ENCODE peak calls at places on chromosomes 5 and 9, in seven cellular contexts. One of them, this sample, is unnamed.

GRCh38 chr5:44275908-44276307 is 113.3 kb downstream of the FGF10 start:
- DNase-seq in HepG2: no peak
- DNase-seq in H1: no peak
- DNase-seq in K562: no peak
- DNase-seq in SK-N-SH: no peak
- DNase-seq in GM12878: no peak
- DNase-seq in GM12891: no peak
- DNase-seq in this sample: no peak

GRCh38 chr9:96241391-96241809 is 60.6 kb downstream of the HSD17B3 start:
- DNase-seq in HepG2: no peak
- DNase-seq in H1: no peak
- DNase-seq in K562: no peak
- DNase-seq in SK-N-SH: no peak
- DNase-seq in GM12878: peak; percentile 56
- DNase-seq in GM12891: no peak
- DNase-seq in this sample: no peak

GRCh38 chr5:55480781-55481180 is 54.0 kb downstream of the PLPP1 start:
- DNase-seq in HepG2: no peak
- DNase-seq in H1: no peak
- DNase-seq in K562: no peak
- DNase-seq in SK-N-SH: no peak
- DNase-seq in GM12878: no peak
- DNase-seq in GM12891: no peak
- DNase-seq in this sample: no peak

GRCh38 chr9:96618209-96619108 is 1.2 kb downstream of the CDC14B start:
- DNase-seq in HepG2: peak; percentile 42
- DNase-seq in H1: no peak
- DNase-seq in K562: no peak
- DNase-seq in SK-N-SH: peak; percentile 63
- DNase-seq in GM12878: no peak
- DNase-seq in GM12891: no peak
- DNase-seq in this sample: no peak

GRCh38 chr9:130181645-130182044 is 9.4 kb downstream of the NCS1 start:
- DNase-seq in HepG2: no peak
- DNase-seq in H1: no peak
- DNase-seq in K562: no peak
- DNase-seq in SK-N-SH: no peak
- DNase-seq in GM12878: no peak
- DNase-seq in GM12891: no peak
- DNase-seq in this sample: no peak

GRCh38 chr5:168327019-168327421 is 35.6 kb downstream of the WWC1 start:
- DNase-seq in HepG2: no peak
- DNase-seq in H1: no peak
- DNase-seq in K562: no peak
- DNase-seq in SK-N-SH: no peak
- DNase-seq in GM12878: no peak
- DNase-seq in GM12891: no peak
- DNase-seq in this sample: no peak

GRCh38 chr5:40826778-40827478 is 8.1 kb downstream of the RPL37 start:
- DNase-seq in HepG2: no peak
- DNase-seq in H1: no peak
- DNase-seq in K562: no peak
- DNase-seq in SK-N-SH: no peak
- DNase-seq in GM12878: no peak
- DNase-seq in GM12891: no peak
- DNase-seq in this sample: no peak

GRCh38 chr5:513216-514100 is 10.8 kb downstream of the SLC9A3 start:
- DNase-seq in HepG2: no peak
- DNase-seq in H1: no peak
- DNase-seq in K562: no peak
- DNase-seq in SK-N-SH: no peak
- DNase-seq in GM12878: no peak
- DNase-seq in GM12891: no peak
- DNase-seq in this sample: no peak

GRCh38 chr5:1570975-1571374 is 47.2 kb upstream of the LPCAT1 start:
- DNase-seq in HepG2: peak; percentile 27
- DNase-seq in H1: no peak
- DNase-seq in K562: no peak
- DNase-seq in SK-N-SH: no peak
- DNase-seq in GM12878: no peak
- DNase-seq in GM12891: no peak
- DNase-seq in this sample: no peak

GRCh38 chr9:115423646-115424045 is 305.7 kb upstream of the TNC start:
- DNase-seq in HepG2: no peak
- DNase-seq in H1: no peak
- DNase-seq in K562: no peak
- DNase-seq in SK-N-SH: no peak
- DNase-seq in GM12878: no peak
- DNase-seq in GM12891: no peak
- DNase-seq in this sample: no peak

GRCh38 chr5:39333104-39333503 is 31.2 kb downstream of the C9 start:
- DNase-seq in HepG2: no peak
- DNase-seq in H1: no peak
- DNase-seq in K562: peak; percentile 3
- DNase-seq in SK-N-SH: no peak
- DNase-seq in GM12878: no peak
- DNase-seq in GM12891: no peak
- DNase-seq in this sample: no peak

GRCh38 chr5:1005904-1006655 is 2.5 kb upstream of the NKD2 start:
- DNase-seq in HepG2: no peak
- DNase-seq in H1: no peak
- DNase-seq in K562: no peak
- DNase-seq in SK-N-SH: no peak
- DNase-seq in GM12878: no peak
- DNase-seq in GM12891: no peak
- DNase-seq in this sample: no peak

GRCh38 chr5:170247363-170247762 is 14.6 kb downstream of the C5orf58 start:
- DNase-seq in HepG2: no peak
- DNase-seq in H1: no peak
- DNase-seq in K562: no peak
- DNase-seq in SK-N-SH: no peak
- DNase-seq in GM12878: no peak
- DNase-seq in GM12891: no peak
- DNase-seq in this sample: no peak

GRCh38 chr5:90546216-90546837 is 12.3 kb upstream of the ADGRV1 start:
- DNase-seq in HepG2: no peak
- DNase-seq in H1: no peak
- DNase-seq in K562: no peak
- DNase-seq in SK-N-SH: no peak
- DNase-seq in GM12878: no peak
- DNase-seq in GM12891: no peak
- DNase-seq in this sample: no peak

GRCh38 chr5:168951341-168951740 is 349.6 kb downstream of the SLIT3 start:
- DNase-seq in HepG2: no peak
- DNase-seq in H1: no peak
- DNase-seq in K562: no peak
- DNase-seq in SK-N-SH: no peak
- DNase-seq in GM12878: no peak
- DNase-seq in GM12891: no peak
- DNase-seq in this sample: no peak

GRCh38 chr9:135269912-135270630 is 182.6 kb downstream of the OLFM1 start:
- DNase-seq in HepG2: no peak
- DNase-seq in H1: no peak
- DNase-seq in K562: no peak
- DNase-seq in SK-N-SH: no peak
- DNase-seq in GM12878: no peak
- DNase-seq in GM12891: no peak
- DNase-seq in this sample: no peak

GRCh38 chr5:2876183-2876582 is 124.7 kb upstream of the IRX2 start:
- DNase-seq in HepG2: no peak
- DNase-seq in H1: no peak
- DNase-seq in K562: no peak
- DNase-seq in SK-N-SH: no peak
- DNase-seq in GM12878: no peak
- DNase-seq in GM12891: no peak
- DNase-seq in this sample: no peak

GRCh38 chr5:143212261-143212660 is 191.2 kb downstream of the NR3C1 start:
- DNase-seq in HepG2: no peak
- DNase-seq in H1: no peak
- DNase-seq in K562: no peak
- DNase-seq in SK-N-SH: no peak
- DNase-seq in GM12878: no peak
- DNase-seq in GM12891: no peak
- DNase-seq in this sample: no peak

GRCh38 chr5:78641060-78641474 is 7.5 kb downstream of the LHFPL2 start:
- DNase-seq in HepG2: peak; percentile 87
- DNase-seq in H1: no peak
- DNase-seq in K562: no peak
- DNase-seq in SK-N-SH: no peak
- DNase-seq in GM12878: peak; percentile 11
- DNase-seq in GM12891: no peak
- DNase-seq in this sample: no peak
- TF ChIP-seq TAF1 in HepG2: no peak
- TF ChIP-seq TAF1 in H1: no peak
- TF ChIP-seq TAF1 in K562: no peak
- TF ChIP-seq TAF1 in SK-N-SH: no peak
- TF ChIP-seq TAF1 in GM12878: no peak
- TF ChIP-seq TAF1 in GM12891: no peak
- TF ChIP-seq TAF1 in this sample: no peak

GRCh38 chr5:59661306-59661705 is 232.2 kb downstream of the PDE4D start:
- DNase-seq in HepG2: peak; percentile 1
- DNase-seq in H1: no peak
- DNase-seq in K562: no peak
- DNase-seq in SK-N-SH: no peak
- DNase-seq in GM12878: no peak
- DNase-seq in GM12891: no peak
- DNase-seq in this sample: no peak
- TF ChIP-seq TAF1 in HepG2: no peak
- TF ChIP-seq TAF1 in H1: no peak
- TF ChIP-seq TAF1 in K562: no peak
- TF ChIP-seq TAF1 in SK-N-SH: no peak
- TF ChIP-seq TAF1 in GM12878: no peak
- TF ChIP-seq TAF1 in GM12891: no peak
- TF ChIP-seq TAF1 in this sample: no peak

GRCh38 chr9:4315582-4316215 is 15.8 kb upstream of the GLIS3 start:
- DNase-seq in HepG2: peak; percentile 43
- DNase-seq in H1: peak; percentile 67
- DNase-seq in K562: peak; percentile 68
- DNase-seq in SK-N-SH: peak; percentile 76
- DNase-seq in GM12878: peak; percentile 32
- DNase-seq in GM12891: peak; percentile 42
- DNase-seq in this sample: peak; percentile 27
- TF ChIP-seq TAF1 in HepG2: no peak
- TF ChIP-seq TAF1 in H1: no peak
- TF ChIP-seq TAF1 in K562: no peak
- TF ChIP-seq TAF1 in SK-N-SH: no peak
- TF ChIP-seq TAF1 in GM12878: no peak
- TF ChIP-seq TAF1 in GM12891: no peak
- TF ChIP-seq TAF1 in this sample: no peak

GRCh38 chr9:4362281-4362680 is 62.4 kb upstream of the GLIS3 start:
- DNase-seq in HepG2: no peak
- DNase-seq in H1: no peak
- DNase-seq in K562: no peak
- DNase-seq in SK-N-SH: no peak
- DNase-seq in GM12878: no peak
- DNase-seq in GM12891: no peak
- DNase-seq in this sample: no peak

GRCh38 chr9:4366649-4367330 is 66.9 kb upstream of the GLIS3 start:
- DNase-seq in HepG2: peak; percentile 10
- DNase-seq in H1: peak; percentile 33
- DNase-seq in K562: peak; percentile 40
- DNase-seq in SK-N-SH: peak; percentile 12
- DNase-seq in GM12878: no peak
- DNase-seq in GM12891: no peak
- DNase-seq in this sample: no peak

GRCh38 chr9:4370501-4370900 is 70.6 kb upstream of the GLIS3 start:
- DNase-seq in HepG2: no peak
- DNase-seq in H1: no peak
- DNase-seq in K562: no peak
- DNase-seq in SK-N-SH: no peak
- DNase-seq in GM12878: no peak
- DNase-seq in GM12891: no peak
- DNase-seq in this sample: no peak

GRCh38 chr9:4365055-4365454 is 65.2 kb upstream of the GLIS3 start:
- DNase-seq in HepG2: no peak
- DNase-seq in H1: no peak
- DNase-seq in K562: no peak
- DNase-seq in SK-N-SH: no peak
- DNase-seq in GM12878: no peak
- DNase-seq in GM12891: no peak
- DNase-seq in this sample: no peak
- TF ChIP-seq TAF1 in HepG2: no peak
- TF ChIP-seq TAF1 in H1: no peak
- TF ChIP-seq TAF1 in K562: no peak
- TF ChIP-seq TAF1 in SK-N-SH: no peak
- TF ChIP-seq TAF1 in GM12878: no peak
- TF ChIP-seq TAF1 in GM12891: no peak
- TF ChIP-seq TAF1 in this sample: no peak

GRCh38 chr5:163506726-163507125 is 1.3 kb downstream of the MAT2B start:
- DNase-seq in HepG2: no peak
- DNase-seq in H1: no peak
- DNase-seq in K562: peak; percentile 28
- DNase-seq in SK-N-SH: no peak
- DNase-seq in GM12878: no peak
- DNase-seq in GM12891: no peak
- DNase-seq in this sample: no peak
- TF ChIP-seq TAF1 in HepG2: no peak
- TF ChIP-seq TAF1 in H1: no peak
- TF ChIP-seq TAF1 in K562: no peak
- TF ChIP-seq TAF1 in SK-N-SH: no peak
- TF ChIP-seq TAF1 in GM12878: no peak
- TF ChIP-seq TAF1 in GM12891: no peak
- TF ChIP-seq TAF1 in this sample: no peak

GRCh38 chr9:137521405-137521985 is 28.7 kb downstream of the PNPLA7 start:
- DNase-seq in HepG2: no peak
- DNase-seq in H1: no peak
- DNase-seq in K562: no peak
- DNase-seq in SK-N-SH: no peak
- DNase-seq in GM12878: no peak
- DNase-seq in GM12891: no peak
- DNase-seq in this sample: peak; percentile 13
- TF ChIP-seq TAF1 in HepG2: no peak
- TF ChIP-seq TAF1 in H1: no peak
- TF ChIP-seq TAF1 in K562: no peak
- TF ChIP-seq TAF1 in SK-N-SH: no peak
- TF ChIP-seq TAF1 in GM12878: no peak
- TF ChIP-seq TAF1 in GM12891: no peak
- TF ChIP-seq TAF1 in this sample: no peak

DNA sequence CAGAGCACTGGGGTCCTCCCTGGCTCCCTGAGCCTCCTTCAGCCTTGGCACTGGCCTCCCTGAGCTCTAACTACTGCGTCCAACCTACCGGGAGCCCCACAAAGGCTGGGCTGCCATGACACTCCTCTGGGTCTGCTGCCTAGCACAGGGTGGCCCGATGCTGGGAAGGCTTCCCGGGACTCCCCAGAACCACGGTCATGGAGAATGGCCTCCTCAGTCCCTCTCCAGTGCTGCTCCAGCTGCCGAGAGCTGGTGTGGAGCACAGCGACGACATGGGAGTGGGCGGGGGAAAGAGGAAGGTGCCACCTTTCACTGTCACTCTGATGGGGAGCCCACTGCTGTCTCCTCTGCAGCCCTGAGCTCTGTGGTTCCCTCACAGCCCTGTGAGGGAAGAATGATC is 61.5 kb upstream of the RNF130 start:
- DNase-seq in HepG2: no peak
- DNase-seq in H1: no peak
- DNase-seq in K562: no peak
- DNase-seq in SK-N-SH: no peak
- DNase-seq in GM12878: no peak
- DNase-seq in GM12891: peak; percentile 5
- DNase-seq in this sample: no peak
- TF ChIP-seq TAF1 in HepG2: no peak
- TF ChIP-seq TAF1 in H1: no peak
- TF ChIP-seq TAF1 in K562: no peak
- TF ChIP-seq TAF1 in SK-N-SH: no peak
- TF ChIP-seq TAF1 in GM12878: no peak
- TF ChIP-seq TAF1 in GM12891: no peak
- TF ChIP-seq TAF1 in this sample: no peak